ENCODE peak calls at places on chromosomes 13 and 19, in eight cellular contexts. One of them, this sample, is unnamed.

GRCh38 chr19:5083547-5083965 is 114.6 kb downstream of the KDM4B start:
- DNase-seq in heart left ventricle: no peak
- DNase-seq in AG09309: no peak
- DNase-seq in fibroblast of lung: no peak
- DNase-seq in psoas muscle: peak
- DNase-seq in endodermal cell: no peak
- DNase-seq in tibial nerve: peak
- DNase-seq in lower leg skin: peak
- DNase-seq in this sample: no peak

GRCh38 chr13:35840991-35841604 is 290.1 kb downstream of the DCLK1 start:
- DNase-seq in lower leg skin: no peak
- DNase-seq in tibial nerve: peak
- DNase-seq in fibroblast of lung: peak
- DNase-seq in heart left ventricle: no peak
- DNase-seq in endodermal cell: no peak
- DNase-seq in AG09309: no peak
- DNase-seq in psoas muscle: no peak
- DNase-seq in this sample: no peak

GRCh38 chr19:36008336-36008978 is at the start of gene SYNE4:
- DNase-seq in AG09309: no peak
- DNase-seq in endodermal cell: peak
- DNase-seq in lower leg skin: no peak
- DNase-seq in tibial nerve: no peak
- DNase-seq in heart left ventricle: no peak
- DNase-seq in fibroblast of lung: no peak
- DNase-seq in psoas muscle: no peak
- DNase-seq in this sample: no peak

GRCh38 chr13:30442854-30443379 is 20.6 kb downstream of the UBE2L5 start:
- DNase-seq in lower leg skin: no peak
- DNase-seq in endodermal cell: no peak
- DNase-seq in AG09309: no peak
- DNase-seq in heart left ventricle: no peak
- DNase-seq in tibial nerve: no peak
- DNase-seq in fibroblast of lung: no peak
- DNase-seq in psoas muscle: no peak
- DNase-seq in this sample: no peak

GRCh38 chr13:32659736-32660135 is 73.5 kb downstream of the PDS5B start:
- DNase-seq in tibial nerve: no peak
- DNase-seq in lower leg skin: no peak
- DNase-seq in heart left ventricle: no peak
- DNase-seq in AG09309: no peak
- DNase-seq in endodermal cell: no peak
- DNase-seq in fibroblast of lung: peak
- DNase-seq in psoas muscle: no peak
- DNase-seq in this sample: no peak

GRCh38 chr19:49924004-49924880 is 4.8 kb upstream of the ATF5 start:
- DNase-seq in endodermal cell: peak
- DNase-seq in lower leg skin: no peak
- DNase-seq in psoas muscle: peak
- DNase-seq in AG09309: no peak
- DNase-seq in fibroblast of lung: no peak
- DNase-seq in tibial nerve: no peak
- DNase-seq in heart left ventricle: no peak
- DNase-seq in this sample: no peak

GRCh38 chr13:111411186-111411858 is 90.9 kb downstream of the TEX29 start:
- DNase-seq in lower leg skin: no peak
- DNase-seq in psoas muscle: no peak
- DNase-seq in tibial nerve: no peak
- DNase-seq in AG09309: no peak
- DNase-seq in endodermal cell: no peak
- DNase-seq in heart left ventricle: no peak
- DNase-seq in fibroblast of lung: no peak
- DNase-seq in this sample: peak

GRCh38 chr19:36573020-36573947 is at the start of gene ZNF529:
- DNase-seq in psoas muscle: peak
- DNase-seq in endodermal cell: peak
- DNase-seq in AG09309: peak
- DNase-seq in lower leg skin: peak
- DNase-seq in tibial nerve: peak
- DNase-seq in heart left ventricle: peak
- DNase-seq in fibroblast of lung: peak
- DNase-seq in this sample: peak

GRCh38 chr19:10037809-10038208 is 24.5 kb downstream of the RDH8 start:
- DNase-seq in lower leg skin: no peak
- DNase-seq in tibial nerve: no peak
- DNase-seq in fibroblast of lung: no peak
- DNase-seq in AG09309: no peak
- DNase-seq in endodermal cell: no peak
- DNase-seq in heart left ventricle: no peak
- DNase-seq in psoas muscle: no peak
- DNase-seq in this sample: no peak

DNA sequence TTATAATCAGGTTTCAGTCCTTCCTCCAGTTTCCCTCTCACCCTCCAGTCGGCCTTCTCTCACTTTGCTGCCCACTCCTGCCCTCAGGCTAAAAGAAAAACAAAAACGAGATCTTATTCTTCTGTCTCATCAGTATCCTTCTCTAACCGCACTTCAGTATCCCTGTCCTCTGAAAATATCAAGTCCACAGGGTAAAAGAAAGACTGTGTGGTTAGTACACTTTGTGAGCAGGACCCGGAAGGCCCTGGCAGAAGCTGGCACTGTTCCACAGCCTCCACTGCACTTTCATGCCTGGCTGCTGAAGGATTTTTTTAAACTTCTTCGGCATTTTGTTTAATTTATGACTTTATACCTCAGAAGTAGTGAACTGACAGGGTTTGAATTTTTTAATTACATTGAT is 51.8 kb downstream of the TM9SF2 start:
- DNase-seq in fibroblast of lung: no peak
- DNase-seq in tibial nerve: no peak
- DNase-seq in heart left ventricle: no peak
- DNase-seq in lower leg skin: no peak
- DNase-seq in endodermal cell: no peak
- DNase-seq in psoas muscle: no peak
- DNase-seq in AG09309: no peak
- DNase-seq in this sample: no peak
- TF ChIP-seq CTCF in fibroblast of lung: no peak
- TF ChIP-seq CTCF in tibial nerve: no peak
- TF ChIP-seq CTCF in heart left ventricle: no peak
- TF ChIP-seq CTCF in lower leg skin: no peak
- TF ChIP-seq CTCF in endodermal cell: no peak
- TF ChIP-seq CTCF in psoas muscle: no peak
- TF ChIP-seq CTCF in AG09309: no peak
- TF ChIP-seq CTCF in this sample: no peak

GRCh38 chr19:46469541-46470185 is 1.7 kb downstream of the PNMA8A start:
- DNase-seq in tibial nerve: no peak
- DNase-seq in fibroblast of lung: no peak
- DNase-seq in heart left ventricle: no peak
- DNase-seq in AG09309: no peak
- DNase-seq in psoas muscle: no peak
- DNase-seq in endodermal cell: no peak
- DNase-seq in lower leg skin: no peak
- DNase-seq in this sample: peak

GRCh38 chr19:46472592-46472991 is 1.2 kb upstream of the PNMA8A start:
- DNase-seq in AG09309: no peak
- DNase-seq in psoas muscle: no peak
- DNase-seq in tibial nerve: no peak
- DNase-seq in heart left ventricle: no peak
- DNase-seq in lower leg skin: no peak
- DNase-seq in fibroblast of lung: no peak
- DNase-seq in endodermal cell: no peak
- DNase-seq in this sample: peak

GRCh38 chr19:46470376-46470775 is 987 bp downstream of the PNMA8A start:
- DNase-seq in AG09309: no peak
- DNase-seq in lower leg skin: no peak
- DNase-seq in tibial nerve: no peak
- DNase-seq in endodermal cell: no peak
- DNase-seq in psoas muscle: no peak
- DNase-seq in fibroblast of lung: no peak
- DNase-seq in heart left ventricle: no peak
- DNase-seq in this sample: peak

GRCh38 chr19:46471778-46472543 is 598 bp upstream of the PNMA8A start:
- DNase-seq in tibial nerve: no peak
- DNase-seq in endodermal cell: no peak
- DNase-seq in heart left ventricle: no peak
- DNase-seq in psoas muscle: no peak
- DNase-seq in lower leg skin: no peak
- DNase-seq in AG09309: no peak
- DNase-seq in fibroblast of lung: no peak
- DNase-seq in this sample: peak

DNA sequence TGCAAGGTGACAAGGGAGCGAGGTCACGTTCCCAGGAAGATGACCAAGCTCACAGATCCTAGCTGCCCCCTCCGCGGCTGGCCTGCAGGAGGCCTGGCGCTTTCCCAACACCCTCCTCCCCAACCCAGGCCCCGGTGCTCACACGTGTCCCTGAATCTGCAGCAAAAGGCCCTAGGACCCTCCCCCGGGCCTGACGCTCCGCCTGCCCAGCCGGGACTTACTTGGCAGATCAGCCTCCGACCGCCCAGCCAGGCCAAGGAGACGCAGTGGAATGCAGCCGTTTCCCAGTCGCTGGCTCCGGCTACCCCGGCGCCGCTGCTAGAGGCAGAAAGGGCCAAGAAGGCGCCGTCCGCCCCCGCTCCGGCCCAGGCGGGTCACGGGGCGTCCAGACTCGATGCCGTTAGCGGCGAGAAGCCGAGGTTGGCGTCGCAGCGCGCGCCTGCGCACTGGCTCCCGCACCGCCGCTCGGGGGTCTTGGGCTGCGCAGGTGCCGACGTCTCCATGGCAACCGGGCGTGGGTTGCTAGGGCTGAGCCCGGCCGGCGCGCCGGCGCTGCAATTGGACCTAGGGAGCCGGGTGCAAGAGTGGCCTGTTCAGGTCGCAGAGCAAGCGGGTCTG is at the start of gene PNMA8A:
- DNase-seq in endodermal cell: peak
- DNase-seq in heart left ventricle: peak
- DNase-seq in tibial nerve: no peak
- DNase-seq in AG09309: no peak
- DNase-seq in fibroblast of lung: peak
- DNase-seq in psoas muscle: peak
- DNase-seq in lower leg skin: no peak
- DNase-seq in this sample: peak
- TF ChIP-seq CTCF in endodermal cell: peak
- TF ChIP-seq CTCF in heart left ventricle: peak
- TF ChIP-seq CTCF in tibial nerve: no peak
- TF ChIP-seq CTCF in AG09309: peak
- TF ChIP-seq CTCF in fibroblast of lung: no peak
- TF ChIP-seq CTCF in psoas muscle: no peak
- TF ChIP-seq CTCF in lower leg skin: no peak
- TF ChIP-seq CTCF in this sample: peak

GRCh38 chr19:40424637-40425449 is 949 bp downstream of the SERTAD1 start:
- DNase-seq in tibial nerve: no peak
- DNase-seq in endodermal cell: peak
- DNase-seq in AG09309: no peak
- DNase-seq in heart left ventricle: no peak
- DNase-seq in fibroblast of lung: peak
- DNase-seq in psoas muscle: no peak
- DNase-seq in lower leg skin: no peak
- DNase-seq in this sample: no peak
- TF ChIP-seq CTCF in tibial nerve: no peak
- TF ChIP-seq CTCF in endodermal cell: no peak
- TF ChIP-seq CTCF in AG09309: no peak
- TF ChIP-seq CTCF in heart left ventricle: no peak
- TF ChIP-seq CTCF in fibroblast of lung: no peak
- TF ChIP-seq CTCF in psoas muscle: no peak
- TF ChIP-seq CTCF in lower leg skin: no peak
- TF ChIP-seq CTCF in this sample: no peak

DNA sequence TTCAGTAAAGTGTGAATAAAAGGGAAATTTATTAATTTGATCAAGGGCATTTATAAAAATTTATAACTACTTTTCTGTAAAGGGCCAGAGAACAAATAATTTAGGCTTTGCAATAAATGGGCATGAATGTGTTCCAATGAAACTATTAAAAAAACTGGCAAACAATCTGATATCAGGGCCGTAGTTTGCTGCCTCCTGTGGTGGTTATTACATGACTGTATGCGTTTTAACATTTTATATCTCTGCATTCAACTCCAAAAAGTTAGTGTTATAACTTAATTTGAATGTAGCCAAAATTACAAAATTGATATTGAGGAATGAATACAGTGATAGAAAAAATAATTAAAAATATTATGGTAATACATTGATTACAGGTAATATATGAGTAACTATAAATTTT is 80.5 kb upstream of the POSTN start:
- DNase-seq in fibroblast of lung: no peak
- DNase-seq in endodermal cell: no peak
- DNase-seq in AG09309: no peak
- DNase-seq in lower leg skin: no peak
- DNase-seq in tibial nerve: no peak
- DNase-seq in psoas muscle: no peak
- DNase-seq in heart left ventricle: no peak
- DNase-seq in this sample: no peak
- TF ChIP-seq CTCF in fibroblast of lung: peak
- TF ChIP-seq CTCF in endodermal cell: peak
- TF ChIP-seq CTCF in AG09309: peak
- TF ChIP-seq CTCF in lower leg skin: no peak
- TF ChIP-seq CTCF in tibial nerve: no peak
- TF ChIP-seq CTCF in psoas muscle: no peak
- TF ChIP-seq CTCF in heart left ventricle: no peak
- TF ChIP-seq CTCF in this sample: peak

GRCh38 chr13:101708115-101708514 is 255.6 kb downstream of the ITGBL1 start:
- DNase-seq in psoas muscle: no peak
- DNase-seq in AG09309: no peak
- DNase-seq in heart left ventricle: no peak
- DNase-seq in endodermal cell: no peak
- DNase-seq in lower leg skin: no peak
- DNase-seq in tibial nerve: no peak
- DNase-seq in fibroblast of lung: no peak
- DNase-seq in this sample: no peak

GRCh38 chr13:101706651-101707050 is 254.2 kb downstream of the ITGBL1 start:
- DNase-seq in endodermal cell: no peak
- DNase-seq in heart left ventricle: no peak
- DNase-seq in fibroblast of lung: peak
- DNase-seq in tibial nerve: no peak
- DNase-seq in psoas muscle: no peak
- DNase-seq in AG09309: peak
- DNase-seq in lower leg skin: no peak
- DNase-seq in this sample: no peak

GRCh38 chr13:101711307-101712025 is 259.0 kb downstream of the ITGBL1 start:
- DNase-seq in fibroblast of lung: no peak
- DNase-seq in AG09309: no peak
- DNase-seq in tibial nerve: no peak
- DNase-seq in heart left ventricle: peak
- DNase-seq in lower leg skin: no peak
- DNase-seq in endodermal cell: no peak
- DNase-seq in psoas muscle: peak
- DNase-seq in this sample: no peak

GRCh38 chr13:101709952-101710351 is 257.5 kb downstream of the ITGBL1 start:
- DNase-seq in lower leg skin: no peak
- DNase-seq in psoas muscle: no peak
- DNase-seq in endodermal cell: no peak
- DNase-seq in heart left ventricle: no peak
- DNase-seq in AG09309: no peak
- DNase-seq in fibroblast of lung: no peak
- DNase-seq in tibial nerve: no peak
- DNase-seq in this sample: no peak

DNA sequence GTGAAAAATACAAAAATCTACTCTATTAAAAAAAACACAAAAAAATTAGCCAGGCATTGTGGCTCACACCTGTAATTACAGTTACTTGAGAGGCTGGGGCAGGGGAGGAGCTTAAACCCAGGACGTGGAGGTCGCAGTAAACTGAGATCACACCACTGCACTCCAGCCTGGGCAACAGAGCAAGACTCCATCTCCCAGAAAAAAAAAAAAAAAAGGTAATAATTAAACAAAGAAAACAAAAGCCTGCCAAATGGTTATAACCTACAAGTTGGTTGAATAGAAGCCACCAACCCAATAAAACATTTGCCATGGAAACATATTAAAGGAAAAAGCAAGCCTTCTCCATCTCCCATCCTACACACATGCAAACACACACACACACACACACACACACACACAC is 255.2 kb downstream of the ITGBL1 start:
- DNase-seq in endodermal cell: no peak
- DNase-seq in fibroblast of lung: no peak
- DNase-seq in lower leg skin: no peak
- DNase-seq in psoas muscle: no peak
- DNase-seq in heart left ventricle: no peak
- DNase-seq in AG09309: no peak
- DNase-seq in tibial nerve: no peak
- DNase-seq in this sample: no peak
- TF ChIP-seq CTCF in endodermal cell: no peak
- TF ChIP-seq CTCF in fibroblast of lung: no peak
- TF ChIP-seq CTCF in lower leg skin: no peak
- TF ChIP-seq CTCF in psoas muscle: no peak
- TF ChIP-seq CTCF in heart left ventricle: no peak
- TF ChIP-seq CTCF in AG09309: no peak
- TF ChIP-seq CTCF in tibial nerve: no peak
- TF ChIP-seq CTCF in this sample: no peak